ENCODE peak calls at places on chromosome X, in four cellular contexts. V, X, R and Y are unnamed samples.

GRCh38 chrX:42375080-42375479 is 402.9 kb downstream of the PPP1R2C start:
- DNase-seq in X (no peak), R (no peak), V (no peak), Y (no peak)

GRCh38 chrX:93637591-93637990 is 35.8 kb downstream of the NAP1L3 start:
- DNase-seq in X (no peak), V (no peak), R (no peak), Y (no peak)

GRCh38 chrX:51408462-51408861 is 75.8 kb downstream of the NUDT10 start:
- DNase-seq in X (no peak), R (no peak), V (no peak), Y (no peak)

GRCh38 chrX:148867596-148867995 is 367.2 kb downstream of the AFF2 start:
- DNase-seq in V (no peak), R (no peak), X (no peak), Y (no peak)

GRCh38 chrX:10554612-10555270 is 65.6 kb downstream of the MID1 start:
- DNase-seq in V (no peak), R (peak), X (no peak), Y (no peak)

GRCh38 chrX:47854474-47854873 is 17.8 kb downstream of the ZNF81 start:
- DNase-seq in X (peak), V (no peak), R (peak), Y (peak)

GRCh38 chrX:46750829-46751228 is 8.1 kb downstream of the SLC9A7 start:
- DNase-seq in V (no peak), R (no peak), X (no peak), Y (no peak)

GRCh38 chrX:68114573-68115199 is 318.6 kb downstream of the OPHN1 start:
- DNase-seq in R (no peak), V (no peak), X (peak), Y (no peak)

GRCh38 chrX:13778916-13779315 is 38.0 kb downstream of the GPM6B start:
- DNase-seq in R (peak), X (no peak), V (no peak), Y (no peak)

GRCh38 chrX:30593435-30594200 is 16.1 kb upstream of the TASL start:
- DNase-seq in V (no peak), X (peak), R (no peak), Y (no peak)

GRCh38 chrX:134542485-134542884 is 82.5 kb downstream of the HPRT1 start:
- DNase-seq in V (no peak), X (no peak), R (peak), Y (peak)

GRCh38 chrX:16646366-16647168 is 3.4 kb upstream of the S100G start:
- DNase-seq in R (no peak), X (no peak), V (no peak), Y (no peak)

GRCh38 chrX:48753708-48754107 is 7.8 kb upstream of the GLOD5 start:
- DNase-seq in V (no peak), R (no peak), X (no peak), Y (no peak)

GRCh38 chrX:133412246-133412645 is 3.0 kb downstream of the GPC4 start:
- DNase-seq in X (no peak), V (no peak), R (no peak), Y (no peak)

GRCh38 chrX:109785053-109785452 is 52.0 kb upstream of the ACSL4 start:
- DNase-seq in R (no peak), X (no peak), V (no peak), Y (no peak)

GRCh38 chrX:38282044-38282443 is 45.3 kb downstream of the RPGR start:
- DNase-seq in V (no peak), X (no peak), R (peak), Y (peak)

GRCh38 chrX:123923211-123923610 is 38.3 kb upstream of the STAG2 start:
- DNase-seq in X (no peak), V (no peak), R (no peak), Y (no peak)

GRCh38 chrX:124406294-124407013 is 60.1 kb downstream of the SH2D1A start:
- DNase-seq in V (no peak), R (peak), X (peak), Y (peak)

GRCh38 chrX:270848-271367 is 10.3 kb upstream of the PLCXD1 start:
- DNase-seq in R (peak), V (peak), X (no peak), Y (peak)

GRCh38 chrX:1727531-1728027 is 112.7 kb downstream of the ASMT start:
- DNase-seq in X (no peak), V (no peak), R (no peak), Y (peak)

GRCh38 chrX:46208225-46208854 is 336.9 kb downstream of the ZNF674 start:
- DNase-seq in X (no peak), R (no peak), V (no peak), Y (no peak)

GRCh38 chrX:1500701-1501624 is 36.0 kb downstream of the P2RY8 start:
- DNase-seq in R (no peak), X (no peak), V (peak), Y (no peak)

GRCh38 chrX:44974462-44974861 is 101.5 kb downstream of the KDM6A start:
- DNase-seq in R (no peak), X (no peak), V (no peak), Y (no peak)

GRCh38 chrX:104762641-104763040 is 196.6 kb downstream of the IL1RAPL2 start:
- DNase-seq in R (no peak), X (no peak), V (no peak), Y (no peak)

GRCh38 chrX:31603411-31604120 is 531.7 kb upstream of the FTHL17 start:
- DNase-seq in R (no peak), V (no peak), X (no peak), Y (no peak)

GRCh38 chrX:72003811-72004750 is 93.4 kb downstream of the NHSL2 start:
- DNase-seq in X (no peak), V (no peak), R (peak), Y (no peak)

GRCh38 chrX:124518888-124519287 is 172.5 kb downstream of the SH2D1A start:
- DNase-seq in X (no peak), R (no peak), V (no peak), Y (no peak)

GRCh38 chrX:130716822-130717405 is 186.1 kb downstream of the ENOX2 start:
- DNase-seq in X (no peak), R (no peak), V (no peak), Y (no peak)

GRCh38 chrX:155048997-155049619 is 21.8 kb downstream of the CMC4 start:
- DNase-seq in V (no peak), X (peak), R (peak), Y (peak)

GRCh38 chrX:152810403-152810802 is 20.2 kb downstream of the CETN2 start:
- DNase-seq in R (no peak), V (no peak), X (no peak), Y (peak)

GRCh38 chrX:117510453-117510852 is 606.2 kb downstream of the KLHL13 start:
- DNase-seq in V (no peak), X (no peak), R (no peak), Y (no peak)
- TF ChIP-seq CTCF in V (no peak), X (no peak), R (no peak), Y (no peak)

GRCh38 chrX:73446831-73447230 is at the start of gene CDX4:
- DNase-seq in X (no peak), R (no peak), V (no peak), Y (no peak)

GRCh38 chrX:73447311-73447794 is 500 bp downstream of the CDX4 start:
- DNase-seq in R (no peak), V (no peak), X (no peak), Y (no peak)

DNA sequence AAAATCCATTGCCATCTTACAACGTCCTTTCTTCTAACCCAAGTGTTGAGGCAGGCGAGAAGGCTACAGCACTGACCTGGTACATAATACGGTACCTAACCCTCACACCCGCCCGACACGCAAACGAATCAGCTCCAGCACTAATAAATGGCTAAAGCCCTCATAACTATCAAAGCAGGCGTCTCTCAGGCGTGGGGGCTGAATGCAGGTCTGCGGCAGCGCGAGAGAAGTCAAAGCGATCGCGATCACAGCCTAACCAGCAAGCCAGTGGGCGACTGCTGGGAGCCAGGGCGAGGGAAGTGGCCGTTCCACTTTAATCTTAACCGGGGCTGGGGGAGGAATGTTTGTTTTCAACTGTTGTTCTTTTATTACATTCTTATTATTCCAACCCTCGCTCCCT is 1.5 kb downstream of the CDX4 start:
- DNase-seq in X (no peak), V (no peak), R (no peak), Y (peak)
- H3K4me3 ChIP-seq in X (no peak), V (no peak), R (no peak), Y (no peak)

GRCh38 chrX:120136128-120136527 is 20.4 kb upstream of the RHOXF1 start:
- DNase-seq in R (no peak), V (no peak), X (no peak), Y (no peak)

GRCh38 chrX:120140293-120140981 is 18.0 kb upstream of the RHOXF2 start:
- DNase-seq in V (no peak), R (no peak), X (no peak), Y (no peak)

DNA sequence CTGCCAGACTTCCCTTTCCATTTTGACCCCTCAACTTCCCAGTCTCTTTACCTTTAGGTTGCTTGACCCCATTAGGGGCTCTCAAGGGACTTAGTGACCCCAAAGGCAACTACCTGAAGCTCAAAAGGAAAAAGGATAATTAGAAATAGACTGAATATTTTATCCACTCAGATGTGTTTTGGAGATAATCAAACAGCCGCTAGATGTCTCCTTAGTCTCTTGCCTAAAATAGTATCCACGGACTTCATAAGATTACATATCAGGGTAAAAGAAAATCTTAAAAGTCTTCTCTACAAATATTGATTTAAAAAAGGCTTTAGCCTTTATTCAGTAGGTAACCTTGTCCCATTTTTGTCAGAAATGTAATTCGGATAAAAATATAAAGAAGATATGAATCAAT is 21.0 kb upstream of the RHOXF2 start:
- DNase-seq in V (no peak), R (no peak), X (no peak), Y (no peak)
- H3K27ac ChIP-seq in V (no peak), R (no peak), X (no peak), Y (no peak)

GRCh38 chrX:2819345-2820130 is 9.2 kb upstream of the GYG2 start:
- DNase-seq in V (no peak), R (no peak), X (no peak), Y (no peak)
- TF ChIP-seq CTCF in V (no peak), R (no peak), X (peak), Y (no peak)